ENCODE peak calls at places on chromosomes 4 and X, in six cellular contexts. W is neural progenitor cell, L is H9, E is PC-3, R is left ventricle myocardium inferior, G is breast epithelium. B is an unnamed sample. For H3K4me1 and H3K9me3, the result is how much of the 10 kb centered on the place peaks cover.

GRCh38 chr4:4386736-4387392 is at the start of gene NSG1:
- DNase-seq in L (no peak), R (peak), W (peak), E (no peak), G (no peak), B (no peak)

GRCh38 chrX:716136-716535 is 85.5 kb downstream of the SHOX start:
- DNase-seq in L (no peak), G (no peak), R (no peak), W (no peak), E (no peak), B (no peak)

GRCh38 chrX:119477812-119478232 is 9.6 kb downstream of the SLC25A5 start:
- DNase-seq in E (no peak), R (no peak), L (no peak), W (no peak), G (no peak), B (no peak)

GRCh38 chr4:99324978-99325377 is 3.8 kb upstream of the ADH1B start:
- DNase-seq in L (no peak), R (peak), E (no peak), G (no peak), W (no peak), B (no peak)

GRCh38 chr4:177128306-177128705 is 181.4 kb upstream of the NEIL3 start:
- DNase-seq in G (no peak), L (no peak), E (peak), W (no peak), R (no peak), B (no peak)

GRCh38 chr4:160319868-160320260 is 1217.0 kb downstream of the RAPGEF2 start:
- DNase-seq in W (no peak), R (no peak), G (no peak), L (no peak), E (peak), B (no peak)

GRCh38 chr4:151730003-151730559 is 30.7 kb downstream of the GATB start:
- DNase-seq in G (no peak), E (peak), L (peak), R (no peak), W (no peak), B (no peak)

GRCh38 chrX:53294024-53294648 is 12.8 kb upstream of the IQSEC2 start:
- DNase-seq in G (no peak), L (no peak), W (no peak), R (no peak), E (peak), B (no peak)

GRCh38 chr4:76197971-76198410 is 15.6 kb downstream of the SCARB2 start:
- DNase-seq in W (peak), E (no peak), L (no peak), G (no peak), R (peak), B (peak)

GRCh38 chrX:10173331-10173900 is 16.6 kb downstream of the CLCN4 start:
- DNase-seq in L (peak), G (peak), E (no peak), R (no peak), W (peak), B (no peak)

GRCh38 chrX:79096339-79096638 is 48.2 kb upstream of the GPR174 start:
- DNase-seq in L (no peak), E (no peak), R (no peak), W (no peak), G (no peak), B (no peak)

GRCh38 chr4:31657859-31658258 is 937.7 kb downstream of the PCDH7 start:
- DNase-seq in W (no peak), E (peak), G (no peak), L (no peak), R (no peak), B (no peak)

GRCh38 chrX:34560180-34560579 is 96.9 kb downstream of the TMEM47 start:
- DNase-seq in G (no peak), W (no peak), E (no peak), R (no peak), L (peak), B (no peak)

GRCh38 chr4:77220841-77221613 is 64.0 kb downstream of the CCNG2 start:
- DNase-seq in L (no peak), G (no peak), R (peak), W (no peak), E (no peak), B (no peak)

GRCh38 chr4:101252721-101253120 is 94.6 kb downstream of the PPP3CA start:
- DNase-seq in W (no peak), G (no peak), E (no peak), R (no peak), L (no peak), B (no peak)

GRCh38 chrX:45274576-45274975 is 73.9 kb upstream of the DIPK2B start:
- DNase-seq in E (peak), R (no peak), L (no peak), G (no peak), W (no peak), B (no peak)

GRCh38 chrX:24506082-24506481 is 41.0 kb downstream of the PDK3 start:
- DNase-seq in G (no peak), E (peak), L (no peak), W (no peak), R (no peak), B (no peak)

GRCh38 chrX:114611018-114611619 is 27.2 kb downstream of the HTR2C start:
- DNase-seq in W (peak), G (no peak), E (peak), L (no peak), R (no peak), B (no peak)

GRCh38 chr4:95728145-95728544 is 111.7 kb upstream of the PDHA2 start:
- DNase-seq in W (no peak), G (no peak), R (no peak), E (no peak), L (no peak), B (no peak)

GRCh38 chr4:143184217-143184502 is 557 bp upstream of the USP38 start:
- DNase-seq in E (no peak), G (no peak), W (no peak), R (no peak), L (no peak), B (no peak)

GRCh38 chrX:68139791-68140190 is 293.5 kb downstream of the OPHN1 start:
- DNase-seq in R (no peak), E (no peak), W (no peak), L (no peak), G (no peak), B (no peak)

GRCh38 chr4:72440404-72440803 is 128.6 kb downstream of the ADAMTS3 start:
- DNase-seq in E (no peak), R (no peak), L (no peak), G (no peak), W (no peak), B (no peak)

GRCh38 chr4:134668237-134668636 is 466.6 kb upstream of the PABPC4L start:
- DNase-seq in E (peak), L (no peak), G (no peak), W (no peak), R (no peak), B (no peak)

GRCh38 chrX:110008001-110008635 is 5.2 kb downstream of the TMEM164 start:
- DNase-seq in G (no peak), R (no peak), L (no peak), W (no peak), E (no peak), B (no peak)

GRCh38 chr4:125787707-125788106 is 473.0 kb downstream of the FAT4 start:
- DNase-seq in L (no peak), G (no peak), W (no peak), R (no peak), E (no peak), B (no peak)

GRCh38 chr4:173547889-173548288 is 17.9 kb upstream of the HAND2 start:
- DNase-seq in E (no peak), G (no peak), W (no peak), L (no peak), R (no peak), B (no peak)

GRCh38 chr4:151331276-151332042 is 6.1 kb upstream of the SH3D19 start:
- DNase-seq in G (no peak), E (peak), L (no peak), W (no peak), R (no peak), B (no peak)

GRCh38 chr4:132001542-132001941 is 1147.6 kb upstream of the PCDH10 start:
- DNase-seq in L (no peak), E (peak), G (no peak), W (no peak), R (no peak), B (no peak)

GRCh38 chrX:70452143-70452733 is 7.6 kb downstream of the DLG3 start:
- DNase-seq in G (peak), E (peak), R (peak), W (peak), L (peak), B (peak)

GRCh38 chr4:102546635-102547034 is 45.5 kb downstream of the NFKB1 start:
- DNase-seq in L (no peak), G (no peak), R (no peak), E (no peak), W (no peak), B (no peak)

GRCh38 chr4:138952405-138952804 is 63.2 kb upstream of the NOCT start:
- DNase-seq in R (no peak), L (no peak), W (no peak), G (no peak), E (peak), B (no peak)

GRCh38 chr4:102684605-102685052 is 76.1 kb downstream of the MANBA start:
- DNase-seq in W (no peak), G (no peak), L (no peak), R (no peak), E (peak), B (no peak)

GRCh38 chr4:124459922-124460301 is 252.6 kb downstream of the ANKRD50 start:
- DNase-seq in W (peak), E (no peak), G (no peak), R (no peak), L (peak), B (no peak)

GRCh38 chrX:150094996-150095395 is 156.7 kb upstream of the EOLA2 start:
- DNase-seq in W (no peak), R (no peak), E (no peak), L (no peak), G (no peak), B (no peak)

GRCh38 chr4:2765832-2766526 is 9.8 kb upstream of the TNIP2 start:
- DNase-seq in G (no peak), R (no peak), E (no peak), L (no peak), W (no peak), B (peak)

GRCh38 chrX:38220024-38220935 is at the start of gene SRPX:
- DNase-seq in L (peak), W (peak), R (peak), E (peak), G (no peak), B (peak)

GRCh38 chr4:186554485-186554884 is 882 bp downstream of the MTNR1A start:
- DNase-seq in L (peak), W (peak), E (peak), R (no peak), G (no peak), B (no peak)

GRCh38 chr4:184451726-184452125 is 22.6 kb downstream of the IRF2 start:
- DNase-seq in G (no peak), L (no peak), R (no peak), E (no peak), W (no peak), B (no peak)

GRCh38 chr4:137370206-137370633 is 162.1 kb downstream of the PCDH18 start:
- DNase-seq in E (peak), R (no peak), W (no peak), L (no peak), G (no peak), B (no peak)

GRCh38 chr4:17027495-17027894 is 129.1 kb upstream of the LDB2 start:
- DNase-seq in G (no peak), W (no peak), R (no peak), L (no peak), E (peak), B (no peak)

DNA sequence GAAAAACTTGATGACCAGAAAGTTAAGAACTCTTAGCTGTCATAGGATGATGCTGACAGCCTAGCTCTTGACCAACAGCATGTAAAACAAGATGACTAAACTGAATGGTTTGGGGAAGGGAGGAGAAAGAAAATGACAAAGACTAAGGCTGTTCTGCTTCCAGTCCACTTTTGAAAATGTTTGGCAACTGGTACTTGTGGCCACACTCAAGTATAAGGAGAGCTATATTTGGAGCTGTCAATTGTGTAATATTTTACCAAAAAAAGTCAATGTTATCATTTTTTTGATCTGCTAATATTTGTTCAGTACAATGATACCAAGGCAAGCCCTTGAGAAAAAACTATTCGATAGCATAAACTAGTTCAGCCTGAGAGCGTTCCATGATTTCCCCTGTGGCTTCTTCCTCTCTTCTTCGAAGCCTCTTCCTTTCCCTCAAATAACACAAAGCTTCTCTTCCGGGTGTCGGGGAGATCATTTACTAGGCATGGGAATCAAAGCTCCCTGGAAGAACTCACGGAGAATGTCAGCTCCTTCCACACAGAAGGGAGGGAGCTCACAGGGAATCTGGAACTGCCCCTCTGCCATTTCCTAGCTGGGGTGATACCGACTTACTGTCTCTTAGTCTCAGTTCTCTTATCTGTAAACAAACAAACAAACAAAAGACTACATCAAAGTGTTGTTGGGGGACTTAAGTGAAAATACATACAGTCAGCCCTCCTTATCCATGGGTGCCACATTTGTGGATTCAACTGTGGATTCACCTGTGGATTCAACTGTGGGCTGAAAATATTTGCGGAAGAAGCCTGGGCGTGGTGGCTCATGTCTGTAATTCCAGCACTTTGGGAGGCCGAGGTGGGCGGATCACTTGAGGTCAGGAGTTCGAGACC is 82.6 kb downstream of the SCD5 start:
- DNase-seq in W (no peak), L (no peak), G (no peak), R (no peak), E (no peak), B (no peak)
- H3K4me1 ChIP-seq in W (under half), L (under half), G (under half), R (under half), E (under half), B (under half)

DNA sequence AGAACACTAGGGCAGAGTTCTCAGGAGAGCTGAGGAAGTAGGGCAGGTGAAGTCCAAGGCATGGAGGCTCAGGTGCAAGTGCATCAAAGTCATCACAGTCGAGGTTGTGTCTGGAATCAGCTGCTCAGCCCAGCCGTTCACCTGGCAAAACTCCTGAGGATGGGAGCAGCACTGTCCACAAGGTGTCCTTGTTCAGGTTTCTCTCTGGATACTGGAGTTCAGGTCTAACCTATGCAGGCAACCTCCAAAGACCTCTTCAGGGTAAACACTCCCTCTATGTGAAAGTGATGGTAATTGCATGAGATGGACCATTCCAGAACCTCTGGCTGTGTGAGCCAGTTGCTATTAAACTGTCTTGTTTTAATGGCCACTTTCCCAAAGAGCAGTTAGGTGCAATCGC is 120.2 kb upstream of the PSAPL1 start:
- DNase-seq in G (no peak), L (no peak), E (peak), W (no peak), R (no peak), B (no peak)
- H3K9me3 ChIP-seq in G (under half), L (under half), E (under half), W (under half), R (under half), B (under half)

GRCh38 chr4:10104991-10105276 is 11.7 kb downstream of the WDR1 start:
- DNase-seq in E (no peak), G (no peak), R (no peak), L (no peak), W (no peak), B (no peak)
- H3K4me1 ChIP-seq in E (under half), G (under half), R (half or more), L (under half), W (under half), B (half or more)

DNA sequence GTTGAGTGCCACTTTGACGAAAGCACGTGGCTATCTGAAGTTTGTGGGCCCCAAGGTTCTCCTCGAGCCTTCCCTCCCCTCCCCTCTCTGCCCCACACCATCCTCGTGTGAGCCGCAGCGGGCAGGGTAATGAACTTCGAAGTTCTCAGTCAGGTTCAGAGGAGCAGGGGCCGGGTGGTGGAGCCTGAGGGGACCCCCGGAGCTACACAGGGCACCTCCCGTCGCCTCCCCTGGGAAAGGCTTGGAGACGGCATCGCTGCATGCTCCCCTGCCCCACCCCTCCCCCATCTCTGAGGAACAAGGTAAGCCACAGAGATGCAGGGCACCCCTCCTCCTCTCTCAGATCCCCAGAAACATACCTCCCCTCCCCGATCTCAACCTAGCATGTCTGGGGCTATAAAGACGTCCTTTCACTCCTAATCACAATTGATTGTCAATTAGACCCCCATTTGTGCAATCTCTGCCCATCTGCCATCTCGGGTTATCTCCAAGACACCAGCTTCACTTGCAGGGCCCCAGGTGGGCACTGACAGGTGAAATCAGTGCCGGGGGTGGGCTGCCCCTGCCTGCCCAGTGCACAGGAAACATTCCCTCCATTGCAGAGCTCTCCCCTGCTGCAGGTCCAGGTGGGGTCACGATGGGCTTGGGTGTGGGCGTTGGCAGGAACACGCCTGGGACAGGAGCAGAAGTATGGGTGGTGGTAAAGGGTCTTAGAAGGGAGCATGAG is 3.0 kb upstream of the NKX1-1 start:
- DNase-seq in W (no peak), E (no peak), G (peak), R (no peak), L (no peak), B (peak)
- H3K9me3 ChIP-seq in W (under half), E (under half), G (under half), R (under half), L (under half), B (under half)

GRCh38 chr4:9808077-9808476 is 26.6 kb downstream of the DRD5 start:
- DNase-seq in E (no peak), W (no peak), L (no peak), G (no peak), R (no peak), B (no peak)

GRCh38 chr4:9812530-9813340 is 31.3 kb downstream of the DRD5 start:
- DNase-seq in G (no peak), E (no peak), R (no peak), L (no peak), W (no peak), B (no peak)

GRCh38 chr4:9816285-9816684 is 34.9 kb downstream of the DRD5 start:
- DNase-seq in R (no peak), G (no peak), W (no peak), E (no peak), L (no peak), B (no peak)

DNA sequence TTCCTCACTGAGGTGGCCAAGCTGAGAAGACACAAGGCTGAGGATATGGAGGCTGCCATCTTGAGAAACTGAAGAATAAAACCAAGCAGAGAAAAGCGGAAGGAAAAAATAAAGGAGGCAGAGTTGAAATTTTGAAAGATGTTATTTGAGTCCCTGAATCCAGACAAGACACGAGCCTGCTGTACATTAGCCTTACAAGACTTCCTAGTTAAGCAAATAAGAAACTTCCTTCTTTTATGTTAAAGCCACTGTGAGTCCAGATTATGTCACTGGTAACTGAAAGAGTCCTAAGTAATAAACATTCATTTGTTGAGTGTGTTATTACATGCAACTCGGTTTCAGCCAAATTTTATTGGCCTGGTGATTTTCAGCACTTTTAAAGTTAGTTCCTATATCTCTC is 30.4 kb downstream of the DRD5 start:
- DNase-seq in R (no peak), L (no peak), G (no peak), E (no peak), W (no peak), B (no peak)
- H3K4me1 ChIP-seq in R (under half), L (under half), G (under half), E (under half), W (under half), B (under half)

GRCh38 chrX:153524234-153524633 is 6.8 kb downstream of the ATP2B3 start:
- DNase-seq in E (no peak), L (no peak), G (no peak), W (no peak), R (no peak), B (no peak)

GRCh38 chrX:153523269-153523668 is 5.8 kb downstream of the ATP2B3 start:
- DNase-seq in E (no peak), G (no peak), R (no peak), W (no peak), L (no peak), B (no peak)

GRCh38 chrX:153526801-153527599 is 9.6 kb downstream of the ATP2B3 start:
- DNase-seq in G (no peak), E (no peak), L (no peak), W (no peak), R (no peak), B (no peak)

GRCh38 chrX:153526040-153526439 is 8.6 kb downstream of the ATP2B3 start:
- DNase-seq in E (no peak), W (no peak), L (no peak), G (no peak), R (no peak), B (no peak)

DNA sequence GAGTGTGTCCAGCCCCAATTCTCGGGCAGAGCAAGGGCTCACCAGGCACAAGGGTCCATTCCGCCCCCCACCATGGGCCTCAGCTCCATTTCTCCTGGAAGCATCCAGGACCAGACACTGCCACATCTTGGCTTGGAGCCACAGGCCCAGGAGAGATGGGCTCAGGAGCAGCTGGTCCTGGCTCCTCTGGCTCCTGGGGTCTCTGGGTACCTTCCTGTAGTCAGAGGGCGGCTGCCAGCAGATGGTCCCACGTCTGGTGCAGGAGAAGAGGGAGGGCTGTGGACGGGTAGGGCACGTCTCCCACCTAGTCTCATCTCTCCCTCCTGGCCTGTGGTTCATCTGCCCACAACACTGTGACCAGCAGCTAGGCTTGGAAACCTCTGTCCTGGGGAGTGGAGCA is 8.0 kb downstream of the ATP2B3 start:
- DNase-seq in G (no peak), W (no peak), E (no peak), R (no peak), L (no peak), B (no peak)
- H3K9me3 ChIP-seq in G (under half), W (under half), E (under half), R (under half), L (half or more), B (under half)

GRCh38 chr4:10020871-10021676 is at the start of gene SLC2A9:
- DNase-seq in L (peak), E (no peak), R (peak), G (no peak), W (no peak), B (no peak)
- H3K4me1 ChIP-seq in L (under half), E (under half), R (half or more), G (under half), W (under half), B (under half)

B was measured in lower lobe of right lung.